ENCODE peak calls at places on chromosomes 1 and 21, in six cellular contexts. G is GM13977, W is left ventricle myocardium inferior, B is heart right ventricle, F is IMR-90, P is foreskin fibroblast. Q is an unnamed sample.

GRCh38 chr1:18511469-18511997 is 30.8 kb downstream of the KLHDC7A start:
- DNase-seq in G (no peak), W (no peak), B (no peak), F (no peak), P (no peak), Q (no peak)

GRCh38 chr1:61337471-61337870 is 255.1 kb downstream of the NFIA start:
- DNase-seq in G (no peak), W (no peak), B (no peak), F (peak), P (no peak), Q (no peak)

GRCh38 chr1:88327391-88328267 is 356.4 kb upstream of the PKN2 start:
- DNase-seq in G (no peak), W (no peak), B (no peak), F (peak), P (peak), Q (no peak)

GRCh38 chr1:56409112-56409691 is 170.2 kb downstream of the PLPP3 start:
- DNase-seq in G (peak), W (peak), B (no peak), F (no peak), P (no peak), Q (peak)

GRCh38 chr1:180080439-180080838 is 74.2 kb upstream of the QSOX1 start:
- DNase-seq in G (no peak), W (no peak), B (no peak), F (no peak), P (no peak), Q (no peak)

GRCh38 chr1:174204697-174205308 is 45.5 kb downstream of the RABGAP1L start:
- DNase-seq in G (no peak), W (no peak), B (no peak), F (no peak), P (no peak), Q (no peak)

GRCh38 chr1:232393010-232393833 is 236.7 kb downstream of the SIPA1L2 start:
- DNase-seq in G (no peak), W (no peak), B (no peak), F (peak), P (no peak), Q (no peak)

GRCh38 chr1:92587445-92587844 is 100.7 kb upstream of the GFI1 start:
- DNase-seq in G (peak), W (no peak), B (no peak), F (no peak), P (no peak), Q (peak)

GRCh38 chr1:147073062-147073432 is 99.2 kb downstream of the PRKAB2 start:
- DNase-seq in G (no peak), W (no peak), B (no peak), F (no peak), P (no peak), Q (no peak)

GRCh38 chr1:76374111-76374510 is 299.6 kb downstream of the ST6GALNAC3 start:
- DNase-seq in G (no peak), W (no peak), B (no peak), F (no peak), P (no peak), Q (no peak)

GRCh38 chr1:217078010-217078704 is 354.9 kb upstream of the ESRRG start:
- DNase-seq in G (no peak), W (no peak), B (no peak), F (peak), P (peak), Q (no peak)

GRCh38 chr1:147892731-147893214 is 9.8 kb upstream of the GJA8 start:
- DNase-seq in G (peak), W (no peak), B (peak), F (peak), P (peak), Q (peak)

GRCh38 chr21:29718081-29718815 is 221.5 kb downstream of the GRIK1 start:
- DNase-seq in G (no peak), W (no peak), B (no peak), F (peak), P (peak), Q (no peak)

GRCh38 chr1:88763649-88764406 is 79.8 kb downstream of the PKN2 start:
- DNase-seq in G (no peak), W (no peak), B (no peak), F (peak), P (peak), Q (no peak)

GRCh38 chr1:35398739-35399138 is 130.2 kb downstream of the ZMYM4 start:
- DNase-seq in G (no peak), W (no peak), B (no peak), F (peak), P (peak), Q (no peak)

GRCh38 chr1:46613661-46614603 is 2.7 kb downstream of the MOB3C start:
- DNase-seq in G (peak), W (peak), B (peak), F (peak), P (peak), Q (peak)

GRCh38 chr21:45963225-45963555 is 18.4 kb upstream of the COL6A1 start:
- DNase-seq in G (no peak), W (no peak), B (no peak), F (peak), P (peak), Q (no peak)

GRCh38 chr1:179591592-179592580 is at the start of gene TDRD5:
- DNase-seq in G (peak), W (no peak), B (no peak), F (no peak), P (no peak), Q (peak)

GRCh38 chr1:34164510-34165381 is at the start of gene CSMD2:
- DNase-seq in G (no peak), W (peak), B (no peak), F (peak), P (peak), Q (peak)

GRCh38 chr1:77994117-77994516 is 10.6 kb upstream of the DNAJB4 start:
- DNase-seq in G (no peak), W (no peak), B (no peak), F (no peak), P (no peak), Q (no peak)

GRCh38 chr1:212624976-212625501 is 16.5 kb downstream of the ATF3 start:
- DNase-seq in G (no peak), W (no peak), B (no peak), F (no peak), P (no peak), Q (no peak)

GRCh38 chr1:30879126-30879786 is 29.3 kb downstream of the SDC3 start:
- DNase-seq in G (no peak), W (no peak), B (no peak), F (peak), P (peak), Q (no peak)

GRCh38 chr1:57072775-57073174 is 107.0 kb upstream of the C8B start:
- DNase-seq in G (no peak), W (no peak), B (no peak), F (no peak), P (no peak), Q (no peak)

GRCh38 chr1:178192686-178193085 is 98.8 kb downstream of the RASAL2 start:
- DNase-seq in G (no peak), W (no peak), B (peak), F (peak), P (peak), Q (no peak)

GRCh38 chr1:209808059-209808494 is 2.1 kb upstream of the IRF6 start:
- DNase-seq in G (no peak), W (peak), B (peak), F (peak), P (peak), Q (no peak)

GRCh38 chr1:83593073-83593472 is 405.9 kb downstream of the TTLL7 start:
- DNase-seq in G (no peak), W (no peak), B (no peak), F (no peak), P (no peak), Q (no peak)

GRCh38 chr1:183227963-183228649 is 42.0 kb downstream of the LAMC2 start:
- DNase-seq in G (peak), W (peak), B (peak), F (peak), P (peak), Q (peak)

GRCh38 chr21:34892196-34892595 is 156.9 kb downstream of the RUNX1 start:
- DNase-seq in G (no peak), W (no peak), B (no peak), F (peak), P (no peak), Q (no peak)

GRCh38 chr1:201191723-201192477 is 1.3 kb downstream of the IGFN1 start:
- DNase-seq in G (no peak), W (no peak), B (no peak), F (peak), P (peak), Q (no peak)

GRCh38 chr21:46021978-46022544 is 40.5 kb downstream of the COL6A1 start:
- DNase-seq in G (no peak), W (peak), B (no peak), F (no peak), P (peak), Q (no peak)

GRCh38 chr1:178571807-178572206 is 58.9 kb downstream of the TEX35 start:
- DNase-seq in G (no peak), W (no peak), B (no peak), F (no peak), P (peak), Q (no peak)

GRCh38 chr1:206883876-206884275 is 13.4 kb upstream of the IL24 start:
- DNase-seq in G (no peak), W (no peak), B (no peak), F (no peak), P (no peak), Q (no peak)

GRCh38 chr21:31136891-31137290 is 98.6 kb upstream of the KRTAP19-8 start:
- DNase-seq in G (peak), W (no peak), B (no peak), F (peak), P (no peak), Q (peak)

GRCh38 chr1:161044535-161044907 is 1.3 kb downstream of the USF1 start:
- DNase-seq in G (no peak), W (no peak), B (no peak), F (peak), P (peak), Q (no peak)

GRCh38 chr21:33817663-33818433 is 97.8 kb downstream of the ATP5PO start:
- DNase-seq in G (no peak), W (no peak), B (no peak), F (no peak), P (no peak), Q (no peak)

GRCh38 chr1:243562473-243562872 is 287.6 kb downstream of the AKT3 start:
- DNase-seq in G (no peak), W (no peak), B (peak), F (no peak), P (no peak), Q (no peak)

GRCh38 chr21:38120984-38121855 is 135.6 kb upstream of the KCNJ15 start:
- DNase-seq in G (no peak), W (no peak), B (no peak), F (no peak), P (no peak), Q (no peak)

GRCh38 chr1:85316324-85316723 is 39.9 kb upstream of the BCL10 start:
- DNase-seq in G (no peak), W (no peak), B (no peak), F (no peak), P (no peak), Q (no peak)

GRCh38 chr1:54806931-54807611 is 5.9 kb upstream of the TTC22 start:
- DNase-seq in G (no peak), W (no peak), B (no peak), F (peak), P (peak), Q (no peak)

GRCh38 chr1:54809496-54810074 is 8.5 kb upstream of the TTC22 start:
- DNase-seq in G (no peak), W (no peak), B (no peak), F (no peak), P (no peak), Q (no peak)

GRCh38 chr1:54810144-54810942 is 9.2 kb upstream of the TTC22 start:
- DNase-seq in G (peak), W (peak), B (peak), F (peak), P (peak), Q (peak)

GRCh38 chr1:54807756-54808155 is 6.6 kb upstream of the TTC22 start:
- DNase-seq in G (no peak), W (no peak), B (no peak), F (no peak), P (no peak), Q (no peak)

DNA sequence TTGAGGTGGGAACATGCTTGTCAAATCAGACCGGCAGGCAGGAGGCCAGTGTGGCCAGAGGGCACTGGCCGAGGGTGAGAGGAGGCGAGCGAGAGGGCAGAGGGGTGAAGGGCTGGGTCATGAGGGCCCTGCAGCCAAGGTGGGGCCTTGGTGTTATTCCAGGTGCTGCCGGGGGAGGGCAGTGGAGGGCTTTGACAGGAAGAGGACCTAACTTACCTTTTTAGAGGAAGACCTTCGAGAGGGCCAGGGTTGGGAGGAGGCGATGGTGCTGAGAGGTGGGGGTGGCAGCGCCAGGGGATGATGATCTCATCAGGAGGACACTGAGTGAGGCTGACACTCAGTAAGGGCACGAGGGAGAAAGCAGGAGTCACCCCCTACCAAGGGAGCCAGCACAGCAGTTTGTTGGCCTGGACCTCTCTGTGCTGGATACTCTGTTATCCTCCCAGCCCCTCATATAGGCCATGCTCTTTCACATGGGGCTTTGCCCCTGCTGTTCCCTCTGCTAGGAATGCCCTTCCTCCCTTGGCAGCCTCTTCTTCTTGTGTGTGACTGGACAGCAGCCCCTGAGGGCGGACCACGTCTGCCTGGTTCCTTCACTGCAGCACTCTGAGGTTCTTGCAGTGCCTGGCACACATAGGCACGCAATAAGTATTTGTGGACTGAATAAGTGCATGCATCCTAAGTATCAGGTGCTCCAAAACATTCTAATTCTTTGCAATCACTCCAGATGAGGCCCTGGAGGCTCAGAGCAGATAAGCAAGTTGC is 7.5 kb upstream of the TTC22 start:
- DNase-seq in G (no peak), W (no peak), B (no peak), F (no peak), P (no peak), Q (no peak)
- TF ChIP-seq CTCF in G (no peak), W (no peak), B (no peak), F (peak), P (peak), Q (no peak)

DNA sequence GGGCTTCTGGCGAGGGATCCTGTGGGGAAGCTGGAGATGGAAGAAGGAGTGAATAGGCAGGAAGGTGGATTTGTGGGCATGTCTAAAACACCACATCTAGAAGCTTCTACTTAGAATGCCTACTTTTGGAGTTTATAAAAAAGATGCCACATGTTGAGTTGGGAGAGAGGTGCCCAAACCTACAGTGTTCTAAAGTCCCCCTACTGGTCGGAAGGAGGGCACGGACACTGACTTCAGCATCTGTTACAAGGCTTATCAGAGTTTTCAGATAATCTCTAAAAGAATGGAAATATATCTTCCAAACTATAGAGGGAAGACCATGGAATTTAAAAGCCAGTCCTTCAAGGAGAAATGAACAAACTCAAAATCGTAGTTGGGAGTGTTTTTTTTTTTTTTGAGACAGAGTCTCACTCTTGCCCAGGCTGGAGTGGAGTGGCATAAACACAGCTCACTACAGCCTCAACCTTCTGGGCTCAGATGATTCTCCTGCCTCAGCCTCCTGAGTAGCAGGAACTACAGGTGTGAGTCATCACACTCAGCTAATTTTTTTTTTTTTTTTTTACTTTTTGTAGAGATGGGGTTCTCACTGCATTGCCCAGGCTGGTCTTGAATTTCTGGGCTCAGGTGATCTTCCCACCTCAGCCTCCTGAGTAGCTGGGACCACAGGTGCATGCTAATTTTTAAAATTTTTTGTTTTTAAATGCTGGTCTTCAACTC is 14.8 kb downstream of the IBA57 start:
- DNase-seq in G (no peak), W (no peak), B (no peak), F (no peak), P (no peak), Q (no peak)
- TF ChIP-seq CTCF in G (no peak), W (peak), B (peak), F (no peak), P (peak), Q (peak)

GRCh38 chr1:207908112-207908734 is 2.7 kb downstream of the CD34 start:
- DNase-seq in G (no peak), W (peak), B (peak), F (no peak), P (no peak), Q (no peak)
- TF ChIP-seq CTCF in G (peak), W (peak), B (peak), F (no peak), P (no peak), Q (no peak)

DNA sequence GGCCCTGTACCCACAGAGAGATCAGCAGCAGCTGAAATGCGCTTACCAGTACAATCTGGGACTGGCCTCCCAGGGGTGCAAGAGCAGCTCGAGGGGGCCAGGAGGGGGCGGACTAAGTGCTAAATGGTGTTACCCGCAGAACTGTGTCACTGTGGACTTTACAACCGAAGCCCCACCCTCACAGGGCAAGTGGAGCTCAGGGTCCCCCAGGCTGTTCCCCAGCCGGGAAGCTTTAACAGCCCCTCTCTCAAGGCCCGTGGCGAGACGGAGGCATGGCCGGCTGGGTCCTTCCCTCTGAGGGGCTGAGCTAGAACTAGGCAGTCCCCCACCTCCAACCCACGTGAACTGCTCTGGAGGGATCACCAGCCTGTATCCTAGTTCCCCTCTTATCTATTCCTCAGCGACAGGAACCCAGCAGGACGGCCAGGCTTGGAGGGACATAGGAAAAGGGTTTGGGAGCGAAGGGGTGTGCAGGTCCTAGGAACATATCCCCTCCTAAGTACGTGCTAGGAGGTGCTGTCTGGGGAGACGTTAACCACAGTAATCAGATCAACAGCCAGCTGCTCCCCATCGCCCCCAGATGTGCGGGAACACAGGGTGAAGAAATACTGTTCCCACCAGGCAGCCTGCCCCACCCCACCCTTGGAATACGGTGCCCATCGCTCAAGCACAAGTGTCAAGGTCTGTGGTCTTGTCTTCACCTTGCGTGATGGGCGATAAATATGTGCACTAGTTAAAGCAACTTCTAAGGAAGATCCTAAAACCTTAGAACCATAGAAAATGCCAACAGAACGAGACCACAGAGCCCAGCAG is 24.4 kb downstream of the ZBTB17 start:
- DNase-seq in G (no peak), W (no peak), B (no peak), F (no peak), P (peak), Q (no peak)
- TF ChIP-seq CTCF in G (peak), W (no peak), B (no peak), F (no peak), P (no peak), Q (no peak)

GRCh38 chr1:185559151-185559550 is 175.0 kb upstream of the HMCN1 start:
- DNase-seq in G (no peak), W (no peak), B (no peak), F (no peak), P (no peak), Q (no peak)

GRCh38 chr1:185560760-185561159 is 173.4 kb upstream of the HMCN1 start:
- DNase-seq in G (no peak), W (no peak), B (peak), F (no peak), P (no peak), Q (no peak)

GRCh38 chr1:185562623-185563359 is 171.4 kb upstream of the HMCN1 start:
- DNase-seq in G (no peak), W (no peak), B (no peak), F (no peak), P (no peak), Q (no peak)

GRCh38 chr1:185561629-185562028 is 172.6 kb upstream of the HMCN1 start:
- DNase-seq in G (no peak), W (no peak), B (no peak), F (peak), P (no peak), Q (no peak)

GRCh38 chr1:185559684-185560310 is 174.4 kb upstream of the HMCN1 start:
- DNase-seq in G (peak), W (peak), B (peak), F (peak), P (peak), Q (peak)
- TF ChIP-seq CTCF in G (peak), W (peak), B (peak), F (peak), P (peak), Q (peak)

GRCh38 chr1:32894019-32894600 is 7.1 kb downstream of the TMEM54 start:
- DNase-seq in G (no peak), W (no peak), B (no peak), F (no peak), P (no peak), Q (no peak)

GRCh38 chr1:32892368-32893197 is 6.3 kb downstream of the HPCA start:
- DNase-seq in G (peak), W (no peak), B (no peak), F (no peak), P (peak), Q (peak)

GRCh38 chr1:32894681-32895080 is 6.5 kb downstream of the TMEM54 start:
- DNase-seq in G (no peak), W (no peak), B (no peak), F (no peak), P (no peak), Q (no peak)

GRCh38 chr1:32891630-32892029 is 5.3 kb downstream of the HPCA start:
- DNase-seq in G (no peak), W (no peak), B (no peak), F (no peak), P (no peak), Q (no peak)

GRCh38 chr1:32893198-32894018 is 7.1 kb downstream of the HPCA start:
- DNase-seq in G (no peak), W (peak), B (no peak), F (peak), P (peak), Q (no peak)
- TF ChIP-seq CTCF in G (no peak), W (no peak), B (peak), F (no peak), P (peak), Q (no peak)